ENCODE peak calls at places on chromosomes 16 and 17, in seven cellular contexts. D is uterus, W is AG04449, Z is heart right ventricle, K is right atrium auricular region, H is AG04450, L is IMR-90. Y is an unnamed sample.
A peak's percentile ranks its signal among the peaks of the same experiment; 100 is the strongest.

GRCh38 chr17:17314501-17315071 is 11.4 kb downstream of the NT5M start:
- DNase-seq in W (no peak), L (no peak), D (no peak), Z (no peak), H (no peak), K (no peak), Y (no peak)

GRCh38 chr17:75681289-75681688 is 14.2 kb downstream of the SAP30BP start:
- DNase-seq in K (no peak), Z (no peak), H (no peak), W (no peak), L (peak; percentile 58), D (no peak), Y (no peak)

GRCh38 chr17:19730829-19731228 is 14.4 kb upstream of the SLC47A2 start:
- DNase-seq in K (no peak), L (no peak), Z (no peak), D (no peak), H (no peak), W (no peak), Y (no peak)

GRCh38 chr17:40726919-40727318 is 23.4 kb upstream of the KRT24 start:
- DNase-seq in H (no peak), Z (no peak), K (no peak), L (peak; percentile 4), D (no peak), W (no peak), Y (no peak)

GRCh38 chr16:82699711-82700495 is 73.1 kb downstream of the CDH13 start:
- DNase-seq in H (no peak), Z (no peak), L (peak; percentile 80), K (no peak), D (peak; percentile 37), W (peak; percentile 59), Y (no peak)

GRCh38 chr16:78504391-78504945 is 405.0 kb downstream of the WWOX start:
- DNase-seq in D (peak; percentile 72), Z (peak; percentile 37), W (no peak), K (peak; percentile 65), H (no peak), L (no peak), Y (no peak)

GRCh38 chr16:80009971-80010659 is 409.6 kb upstream of the MAF start:
- DNase-seq in D (no peak), L (no peak), K (no peak), W (no peak), Z (no peak), H (no peak), Y (no peak)

GRCh38 chr16:11726008-11726407 is 16.6 kb downstream of the TXNDC11 start:
- DNase-seq in K (no peak), L (no peak), H (no peak), W (no peak), Z (no peak), D (no peak), Y (no peak)

GRCh38 chr16:26905336-26905735 is 161.4 kb upstream of the C16orf82 start:
- DNase-seq in D (no peak), H (peak; percentile 21), K (no peak), Z (no peak), W (no peak), L (peak; percentile 11), Y (no peak)

GRCh38 chr16:16018705-16019104 is 69.3 kb downstream of the ABCC1 start:
- DNase-seq in H (no peak), K (no peak), D (no peak), L (no peak), Z (no peak), W (no peak), Y (no peak)

GRCh38 chr16:4656695-4657686 is 32.4 kb downstream of the MGRN1 start:
- DNase-seq in K (no peak), H (no peak), Z (no peak), D (no peak), W (no peak), L (no peak), Y (peak; percentile 66)

GRCh38 chr16:56950881-56951771 is 10.6 kb upstream of the CETP start:
- DNase-seq in H (no peak), W (no peak), K (no peak), Z (peak; percentile 44), L (peak; percentile 51), D (no peak), Y (no peak)

GRCh38 chr16:69114346-69114975 is 9.0 kb downstream of the HAS3 start:
- DNase-seq in W (no peak), H (no peak), Z (no peak), K (no peak), L (no peak), D (no peak), Y (no peak)

GRCh38 chr17:73722163-73722562 is 77.9 kb upstream of the SDK2 start:
- DNase-seq in H (no peak), K (no peak), D (no peak), Z (no peak), W (no peak), L (no peak), Y (no peak)

GRCh38 chr17:8002646-8003593 is 505 bp downstream of the GUCY2D start:
- DNase-seq in H (no peak), L (no peak), Z (no peak), K (no peak), W (no peak), D (no peak), Y (peak; percentile 69)

GRCh38 chr17:35315971-35316370 is 57.5 kb downstream of the SLFN11 start:
- DNase-seq in L (no peak), K (no peak), W (no peak), H (no peak), D (no peak), Z (no peak), Y (no peak)

GRCh38 chr16:14635394-14636145 is 2.8 kb downstream of the BFAR start:
- DNase-seq in D (no peak), Z (no peak), K (no peak), L (no peak), W (no peak), H (no peak), Y (no peak)
- H3K4me3 ChIP-seq in D (no peak overlapping the region), Z (no peak overlapping the region), K (no peak overlapping the region), L (no peak overlapping the region), W (no peak overlapping the region), H (no peak overlapping the region), Y (no peak overlapping the region)

DNA sequence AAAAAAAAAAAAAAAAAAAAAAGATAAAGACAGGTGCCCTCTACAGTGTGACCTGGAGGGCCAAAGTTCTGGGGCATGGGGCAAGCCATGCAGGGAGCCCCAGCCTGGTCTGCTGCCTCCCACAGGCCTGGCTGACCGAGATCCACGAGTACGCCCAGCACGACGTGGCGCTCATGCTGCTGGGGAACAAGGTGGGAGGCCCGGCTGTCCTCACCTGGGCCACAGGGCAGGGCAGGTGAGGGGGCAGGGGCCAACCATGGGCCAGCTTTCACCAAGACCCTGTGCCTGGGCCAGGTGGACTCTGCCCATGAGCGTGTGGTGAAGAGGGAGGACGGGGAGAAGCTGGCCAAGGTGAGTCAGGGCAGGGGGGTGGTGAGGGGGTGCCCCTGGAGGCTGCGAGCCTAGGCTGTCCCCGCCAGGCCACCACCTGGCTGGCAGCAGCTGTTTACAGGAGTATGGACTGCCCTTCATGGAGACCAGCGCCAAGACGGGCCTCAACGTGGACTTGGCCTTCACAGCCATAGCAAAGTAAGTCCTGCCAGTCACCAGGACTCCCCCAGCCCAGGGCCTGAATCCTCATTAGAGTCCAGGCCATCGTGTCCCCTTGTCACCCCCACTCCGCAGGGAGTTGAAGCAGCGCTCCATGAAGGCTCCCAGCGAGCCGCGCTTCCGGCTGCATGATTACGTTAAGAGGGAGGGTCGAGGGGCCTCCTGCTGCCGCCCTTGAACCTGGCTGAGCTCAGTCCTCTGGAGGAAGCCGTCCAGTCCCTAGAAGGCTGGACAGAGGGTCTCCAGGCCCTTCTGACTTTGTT is 2.7 kb upstream of the TRAF7 start:
- DNase-seq in D (no peak), Z (no peak), K (no peak), L (no peak), H (no peak), W (no peak), Y (no peak)
- TF ChIP-seq CTCF in D (no peak), Z (no peak), K (no peak), L (no peak), H (no peak), W (no peak), Y (no peak)

GRCh38 chr17:81397314-81398169 is 2.3 kb downstream of the BAHCC1 start:
- DNase-seq in W (no peak), L (peak; percentile 62), Z (no peak), K (no peak), D (no peak), H (no peak), Y (no peak)

GRCh38 chr17:81398855-81399451 is 3.7 kb downstream of the BAHCC1 start:
- DNase-seq in Z (no peak), W (no peak), H (no peak), L (no peak), K (no peak), D (no peak), Y (no peak)

GRCh38 chr17:81396722-81397313 is 1.6 kb downstream of the BAHCC1 start:
- DNase-seq in Z (peak; percentile 67), H (no peak), W (no peak), L (no peak), D (no peak), K (no peak), Y (no peak)

GRCh38 chr17:81399481-81400153 is 4.4 kb downstream of the BAHCC1 start:
- DNase-seq in W (no peak), K (no peak), D (no peak), Z (no peak), H (no peak), L (no peak), Y (no peak)

DNA sequence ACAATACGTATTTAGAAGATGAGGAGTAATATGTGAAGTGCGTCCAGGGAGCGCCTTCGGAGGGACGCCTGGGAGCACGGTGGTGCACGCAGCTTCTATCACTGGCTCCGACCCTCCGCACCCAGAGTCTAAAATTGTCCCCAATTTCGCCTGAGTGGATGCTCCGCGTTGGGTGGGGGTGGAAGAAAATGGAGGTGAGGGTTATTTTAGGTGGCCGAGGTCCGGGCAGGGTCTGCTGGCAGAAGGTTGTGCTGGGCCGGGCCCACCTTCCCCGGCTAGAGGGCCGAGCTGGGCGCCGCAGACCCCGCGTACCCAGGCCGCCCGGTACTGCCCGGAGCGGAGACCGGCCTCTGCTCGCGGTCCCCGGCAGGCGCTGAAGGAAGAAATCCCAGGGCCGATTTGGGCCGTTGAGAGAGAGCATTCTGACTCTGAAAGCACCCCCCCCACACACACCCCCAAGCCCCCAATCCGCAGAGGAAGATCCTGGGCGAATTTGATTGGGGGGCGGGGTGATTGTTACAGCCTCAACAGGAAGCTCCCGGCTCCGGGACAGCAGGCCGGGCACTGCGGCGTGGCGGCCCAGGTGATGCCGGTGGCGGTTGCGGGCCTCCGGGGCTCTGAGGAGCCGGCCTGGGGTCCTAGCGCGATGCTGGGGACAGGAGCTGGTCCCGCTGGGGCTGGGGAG is 3.1 kb downstream of the BAHCC1 start:
- DNase-seq in D (no peak), H (no peak), L (peak; percentile 49), W (no peak), Z (no peak), K (no peak), Y (no peak)
- H3K4me3 ChIP-seq in D (peak overlapping the region; percentile 63), H (peak overlapping the region; percentile 67), L (peak overlapping the region; percentile 48), W (peak overlapping the region; percentile 62), Z (peak overlapping the region; percentile 14), K (peak overlapping the region; percentile 77), Y (peak overlapping the region; percentile 97)

DNA sequence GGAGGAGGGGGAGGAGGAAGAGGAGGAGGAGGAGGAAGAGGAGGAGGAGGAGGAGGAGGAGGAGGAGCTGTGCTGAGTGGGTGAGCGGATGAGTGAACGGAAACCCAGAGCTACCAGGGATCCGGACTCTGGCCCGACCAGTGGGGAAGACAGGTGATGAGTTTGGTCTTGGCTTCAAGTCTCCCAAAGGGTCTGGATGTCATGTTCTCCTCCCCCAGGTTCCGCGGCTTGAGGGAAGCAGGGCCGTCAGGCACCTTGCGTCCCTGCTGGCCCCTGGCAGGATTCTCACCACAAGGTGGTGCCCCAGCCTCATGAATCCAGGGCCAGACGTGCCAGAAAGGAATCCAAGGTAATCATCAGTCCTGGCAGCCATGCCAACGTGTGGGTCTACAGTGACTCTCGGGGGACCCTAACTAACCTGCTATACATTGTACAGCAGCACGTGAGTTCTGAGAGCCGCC is 13.5 kb upstream of the ABAT start:
- DNase-seq in H (peak; percentile 24), W (peak; percentile 9), D (peak; percentile 46), K (peak; percentile 64), Z (peak; percentile 40), L (peak; percentile 58), Y (no peak)
- TF ChIP-seq CTCF in H (peak; percentile 83), W (peak; percentile 88), D (peak; percentile 64), K (peak; percentile 68), Z (peak; percentile 65), L (peak; percentile 90), Y (peak; percentile 34)

Y was measured in coronary artery.